ENCODE peak calls at places on chromosomes 6 and 20, in ten cellular contexts. N, Y, X, O, T, F, Q, E, B and K are unnamed samples.

GRCh38 chr6:126252154-126252553 is 87.8 kb upstream of the CENPW start:
- DNase-seq in Q (no peak), Y (no peak), F (no peak), T (no peak), N (no peak), O (no peak), X (no peak), B (no peak), E (no peak), K (no peak)

GRCh38 chr6:80077067-80077466 is 29.4 kb upstream of the BCKDHB start:
- DNase-seq in Y (no peak), N (no peak), Q (no peak), E (no peak), B (no peak), X (no peak), F (no peak), O (no peak), T (no peak), K (no peak)

GRCh38 chr6:4319992-4320683 is 184.8 kb upstream of the ECI2 start:
- DNase-seq in Y (no peak), B (no peak), N (peak; percentile 83), E (peak; percentile 80), T (no peak), F (no peak), O (peak; percentile 11), X (no peak), Q (peak; percentile 71), K (no peak)

GRCh38 chr6:28982476-28983266 is 22.4 kb downstream of the ZNF311 start:
- DNase-seq in Y (no peak), T (no peak), N (peak; percentile 75), X (no peak), E (peak; percentile 72), F (no peak), B (peak; percentile 26), Q (peak; percentile 67), O (peak; percentile 57), K (no peak)

GRCh38 chr6:136058852-136059251 is 191.3 kb downstream of the MTFR2 start:
- DNase-seq in Q (no peak), O (no peak), Y (no peak), N (peak; percentile 6), B (no peak), E (no peak), F (no peak), X (no peak), T (no peak), K (no peak)

GRCh38 chr6:14450133-14451040 is 332.8 kb downstream of the CD83 start:
- DNase-seq in F (no peak), E (peak; percentile 64), Y (no peak), B (no peak), T (no peak), N (no peak), Q (no peak), X (no peak), O (no peak), K (no peak)

GRCh38 chr6:104957301-104958177 is 632 bp downstream of the LIN28B start:
- DNase-seq in T (no peak), O (no peak), Y (no peak), B (no peak), N (no peak), E (no peak), Q (no peak), X (no peak), F (no peak), K (no peak)

GRCh38 chr6:31272431-31272830 is 539 bp upstream of the HLA-C start:
- DNase-seq in F (no peak), B (peak; percentile 28), Q (peak; percentile 3), X (no peak), T (no peak), E (peak; percentile 14), O (no peak), N (no peak), Y (no peak), K (no peak)

GRCh38 chr20:41307021-41307420 is 10.5 kb downstream of the ZHX3 start:
- DNase-seq in X (no peak), F (no peak), N (no peak), Q (no peak), E (no peak), B (peak; percentile 15), T (no peak), Y (no peak), O (no peak), K (no peak)

GRCh38 chr20:41308726-41309413 is 8.7 kb downstream of the ZHX3 start:
- DNase-seq in X (no peak), N (no peak), Y (no peak), Q (peak; percentile 80), T (no peak), E (peak; percentile 68), O (no peak), F (no peak), B (no peak), K (no peak)

GRCh38 chr20:41306061-41306727 is 11.3 kb downstream of the ZHX3 start:
- DNase-seq in N (no peak), F (no peak), X (no peak), Y (no peak), O (no peak), Q (no peak), E (no peak), T (no peak), B (peak; percentile 70), K (no peak)

GRCh38 chr20:41308290-41308691 is 9.2 kb downstream of the ZHX3 start:
- DNase-seq in N (peak; percentile 15), E (peak; percentile 76), Q (peak; percentile 90), F (no peak), T (no peak), O (peak; percentile 60), X (no peak), Y (no peak), B (no peak), K (no peak)

DNA sequence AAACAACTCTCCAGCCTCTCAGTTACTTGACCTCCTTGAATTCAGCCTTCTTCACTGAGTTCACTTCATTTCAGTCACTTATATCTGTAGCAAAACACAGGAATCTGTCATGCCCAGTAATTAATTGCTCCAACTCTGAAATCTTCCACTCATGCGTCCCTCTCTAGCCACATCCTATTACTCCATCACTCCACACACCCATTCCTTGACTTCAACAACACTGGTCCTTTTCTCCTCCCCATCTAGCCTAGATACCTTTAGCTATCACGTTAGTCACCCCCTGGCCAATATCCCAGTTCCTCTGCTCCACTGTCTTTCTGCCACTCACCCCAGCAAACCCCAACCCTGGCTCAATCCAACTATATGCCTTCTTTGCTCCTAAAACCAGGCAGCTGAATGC is 7.7 kb downstream of the ZHX3 start:
- DNase-seq in E (peak; percentile 75), Q (peak; percentile 75), X (no peak), O (peak; percentile 93), Y (no peak), N (peak; percentile 50), T (no peak), B (no peak), F (no peak), K (no peak)
- H3K4me3 ChIP-seq in E (no peak overlapping the region), Q (no peak overlapping the region), X (no peak overlapping the region), O (no peak overlapping the region), Y (no peak overlapping the region), N (no peak overlapping the region), T (no peak overlapping the region), B (no peak overlapping the region), F (no peak overlapping the region), K (no peak overlapping the region)

DNA sequence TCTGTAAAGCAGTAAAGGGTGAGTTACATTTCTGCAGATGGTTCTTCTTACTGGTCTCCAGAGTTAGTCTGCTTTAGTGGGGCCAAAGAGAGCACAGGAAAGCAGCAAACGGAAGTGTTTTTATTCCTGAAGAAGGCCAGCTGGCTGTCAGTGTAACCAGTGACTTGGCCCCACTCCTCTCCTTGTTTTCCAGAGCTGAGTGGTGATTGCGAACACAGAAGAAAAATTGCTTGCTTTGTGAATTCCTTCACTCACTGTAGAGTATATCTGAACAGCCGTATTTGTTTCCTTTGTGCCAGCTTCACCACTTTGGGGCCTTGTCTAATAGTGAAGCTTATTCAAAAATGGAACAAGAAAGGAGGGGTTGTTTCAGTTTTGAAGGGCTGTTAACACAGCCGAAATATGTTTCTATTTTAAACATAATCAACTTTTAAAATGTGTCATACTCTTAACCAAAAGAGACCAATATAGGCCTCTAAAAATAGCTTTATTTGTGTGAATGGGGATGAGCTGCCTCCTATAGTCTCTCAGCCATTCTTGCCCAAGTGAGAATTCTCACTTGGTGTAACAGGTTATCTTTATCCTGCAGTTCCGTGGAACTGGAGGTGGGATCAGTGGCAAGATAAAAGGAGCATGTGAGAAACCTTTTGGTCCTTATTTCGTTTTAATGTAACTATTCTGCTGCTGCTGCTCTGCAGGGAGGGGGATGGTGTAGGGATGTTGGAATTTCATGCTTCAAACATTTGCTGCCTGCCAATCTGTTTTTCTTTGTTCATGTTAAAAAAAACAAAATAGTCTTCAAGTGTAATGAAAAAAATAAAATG is 37.8 kb downstream of the ZC2HC1B start:
- DNase-seq in Q (peak; percentile 94), Y (no peak), F (peak; percentile 16), O (peak; percentile 14), N (no peak), E (peak; percentile 82), B (peak; percentile 85), T (no peak), X (peak; percentile 66), K (no peak)
- TF ChIP-seq CTCF in Q (no peak), Y (no peak), F (no peak), O (no peak), N (no peak), E (no peak), B (no peak), T (no peak), X (no peak), K (no peak)

GRCh38 chr20:5774438-5774837 is 24.2 kb downstream of the SHLD1 start:
- DNase-seq in O (no peak), N (no peak), F (no peak), X (no peak), T (no peak), E (no peak), B (no peak), Y (no peak), Q (no peak), K (no peak)

GRCh38 chr20:5770240-5770986 is 20.2 kb downstream of the SHLD1 start:
- DNase-seq in B (peak; percentile 28), Q (no peak), X (no peak), T (no peak), N (no peak), E (peak; percentile 64), F (no peak), Y (no peak), O (no peak), K (no peak)

GRCh38 chr20:5773589-5773988 is 23.4 kb downstream of the SHLD1 start:
- DNase-seq in N (no peak), Y (no peak), O (no peak), B (no peak), X (no peak), Q (no peak), E (no peak), F (no peak), T (no peak), K (no peak)

GRCh38 chr20:5770987-5771318 is 20.8 kb downstream of the SHLD1 start:
- DNase-seq in N (no peak), F (no peak), Q (no peak), B (peak; percentile 56), O (no peak), Y (no peak), E (no peak), T (no peak), X (no peak), K (no peak)

GRCh38 chr20:5772704-5773103 is 22.5 kb downstream of the SHLD1 start:
- DNase-seq in Y (no peak), O (no peak), X (no peak), N (no peak), Q (no peak), B (no peak), F (no peak), T (no peak), E (no peak), K (no peak)
- H3K4me3 ChIP-seq in Y (no peak overlapping the region), O (no peak overlapping the region), X (no peak overlapping the region), N (no peak overlapping the region), Q (no peak overlapping the region), B (no peak overlapping the region), F (no peak overlapping the region), T (no peak overlapping the region), E (no peak overlapping the region), K (no peak overlapping the region)

GRCh38 chr6:37137201-37137880 is 32.6 kb upstream of the PIM1 start:
- DNase-seq in Y (no peak), X (no peak), B (peak; percentile 74), O (peak; percentile 96), F (no peak), T (no peak), N (peak; percentile 98), Q (peak; percentile 98), E (peak; percentile 95), K (no peak)
- TF ChIP-seq CTCF in Y (no peak), X (no peak), B (no peak), O (no peak), F (no peak), T (no peak), N (no peak), Q (no peak), E (no peak), K (no peak)